ENCODE peak calls at places on chromosomes 4 and X, in eight cellular contexts. N is activated naive CD4-positive, alpha-beta T cell treated with anti-CD3 and anti-CD28 coated beads for 36 hours; O is NCI-H345; C is nucleus accumbens; X is ACHN; H is activated CD8-positive, alpha-beta memory T cell treated with anti-CD3 and anti-CD28 coated beads, Interleukin-2, amount 10 ng/mL, durations not matched to agents 7 days and 5 days; P is memory B cell; Z is AG09309. B is an unnamed sample.

GRCh38 chr4:26126135-26126718 is 194.6 kb upstream of the RBPJ start:
- DNase-seq in N (no peak), O (no peak), C (no peak), X (no peak), H (no peak), P (no peak), Z (no peak), B (no peak)

GRCh38 chr4:164215113-164215741 is 538.7 kb upstream of the SMIM31 start:
- DNase-seq in N (no peak), O (no peak), C (no peak), X (no peak), H (no peak), P (no peak), Z (no peak), B (no peak)

GRCh38 chrX:39253551-39253950 is 452.3 kb downstream of the MID1IP1 start:
- DNase-seq in N (no peak), O (no peak), C (no peak), X (no peak), H (no peak), P (no peak), Z (no peak), B (no peak)

GRCh38 chr4:660401-660800 is 13.7 kb downstream of the ATP5ME start:
- DNase-seq in N (no peak), O (no peak), C (no peak), X (no peak), H (no peak), P (no peak), Z (no peak), B (no peak)

GRCh38 chrX:86407371-86407770 is 259.1 kb downstream of the DACH2 start:
- DNase-seq in N (no peak), O (no peak), C (no peak), X (no peak), H (no peak), P (no peak), Z (no peak), B (no peak)

GRCh38 chr4:21769404-21770147 is 179.0 kb downstream of the KCNIP4 start:
- DNase-seq in N (no peak), O (no peak), C (no peak), X (peak), H (no peak), P (no peak), Z (peak), B (no peak)

GRCh38 chr4:26263165-26263564 is 57.6 kb upstream of the RBPJ start:
- DNase-seq in N (no peak), O (no peak), C (no peak), X (no peak), H (no peak), P (no peak), Z (no peak), B (no peak)

GRCh38 chr4:103907414-103907813 is 187.6 kb upstream of the TACR3 start:
- DNase-seq in N (no peak), O (no peak), C (no peak), X (no peak), H (no peak), P (no peak), Z (no peak), B (no peak)

GRCh38 chr4:91471280-91471679 is 832.5 kb upstream of the GRID2 start:
- DNase-seq in N (no peak), O (no peak), C (no peak), X (no peak), H (no peak), P (no peak), Z (no peak), B (no peak)

GRCh38 chr4:83362492-83363329 is 28.1 kb upstream of the HPSE start:
- DNase-seq in N (no peak), O (peak), C (no peak), X (peak), H (no peak), P (no peak), Z (peak), B (peak)

GRCh38 chrX:82384401-82384800 is 1123.7 kb upstream of the POU3F4 start:
- DNase-seq in N (no peak), O (no peak), C (no peak), X (no peak), H (no peak), P (no peak), Z (no peak), B (no peak)

GRCh38 chrX:3712080-3712869 is 1.2 kb downstream of the PRKX start:
- DNase-seq in N (peak), O (no peak), C (no peak), X (no peak), H (peak), P (peak), Z (no peak), B (no peak)

GRCh38 chr4:118981171-118981838 is 92.7 kb downstream of the SYNPO2 start:
- DNase-seq in N (no peak), O (no peak), C (no peak), X (no peak), H (no peak), P (no peak), Z (no peak), B (no peak)

GRCh38 chrX:17475820-17476219 is 100.8 kb downstream of the NHS start:
- DNase-seq in N (no peak), O (no peak), C (no peak), X (no peak), H (no peak), P (no peak), Z (no peak), B (no peak)

GRCh38 chrX:15233416-15234015 is 36.4 kb downstream of the ASB9 start:
- DNase-seq in N (no peak), O (no peak), C (no peak), X (no peak), H (no peak), P (no peak), Z (no peak), B (no peak)

GRCh38 chr4:186693159-186693815 is 30.4 kb downstream of the FAT1 start:
- DNase-seq in N (no peak), O (peak), C (no peak), X (peak), H (no peak), P (no peak), Z (peak), B (peak)

GRCh38 chr4:68129793-68130192 is at the start of gene TMPRSS11F:
- DNase-seq in N (no peak), O (no peak), C (no peak), X (no peak), H (no peak), P (no peak), Z (no peak), B (no peak)